ENCODE peak calls at places on chromosomes 7 and 10, in six cellular contexts. One of them, this sample, is unnamed. For H3K4me1, the result is how much of the 10 kb centered on the place peaks cover.

GRCh38 chr7:109479388-109479787 is 909.7 kb downstream of the DNAJB9 start:
- DNase-seq in uterus: no peak
- DNase-seq in HCT116: no peak
- DNase-seq in A549: peak
- DNase-seq in CD8-positive, alpha-beta T cell: no peak
- DNase-seq in trophoblast cell: peak
- DNase-seq in this sample: no peak

GRCh38 chr10:31759816-31760626 is 168.6 kb downstream of the ARHGAP12 start:
- DNase-seq in uterus: peak
- DNase-seq in HCT116: peak
- DNase-seq in A549: peak
- DNase-seq in CD8-positive, alpha-beta T cell: peak
- DNase-seq in trophoblast cell: peak
- DNase-seq in this sample: peak

GRCh38 chr10:30583778-30584415 is 45.7 kb downstream of the LYZL2 start:
- DNase-seq in uterus: peak
- DNase-seq in HCT116: peak
- DNase-seq in A549: peak
- DNase-seq in CD8-positive, alpha-beta T cell: no peak
- DNase-seq in trophoblast cell: peak
- DNase-seq in this sample: no peak

GRCh38 chr10:126373137-126373536 is 15.1 kb downstream of the ADAM12 start:
- DNase-seq in uterus: no peak
- DNase-seq in HCT116: no peak
- DNase-seq in A549: no peak
- DNase-seq in CD8-positive, alpha-beta T cell: no peak
- DNase-seq in trophoblast cell: peak
- DNase-seq in this sample: no peak

GRCh38 chr10:83725567-83725966 is 413.7 kb upstream of the GHITM start:
- DNase-seq in uterus: no peak
- DNase-seq in HCT116: no peak
- DNase-seq in A549: no peak
- DNase-seq in CD8-positive, alpha-beta T cell: no peak
- DNase-seq in trophoblast cell: no peak
- DNase-seq in this sample: no peak

GRCh38 chr10:84546609-84547008 is 218.2 kb downstream of the CCSER2 start:
- DNase-seq in uterus: no peak
- DNase-seq in HCT116: no peak
- DNase-seq in A549: no peak
- DNase-seq in CD8-positive, alpha-beta T cell: no peak
- DNase-seq in trophoblast cell: no peak
- DNase-seq in this sample: no peak

GRCh38 chr10:132839061-132839460 is 53.1 kb upstream of the NKX6-2 start:
- DNase-seq in uterus: no peak
- DNase-seq in HCT116: no peak
- DNase-seq in A549: no peak
- DNase-seq in CD8-positive, alpha-beta T cell: no peak
- DNase-seq in trophoblast cell: no peak
- DNase-seq in this sample: no peak

GRCh38 chr10:18196806-18197550 is 56.8 kb downstream of the CACNB2 start:
- DNase-seq in uterus: peak
- DNase-seq in HCT116: no peak
- DNase-seq in A549: no peak
- DNase-seq in CD8-positive, alpha-beta T cell: no peak
- DNase-seq in trophoblast cell: no peak
- DNase-seq in this sample: no peak

GRCh38 chr10:22557321-22557720 is 157.1 kb downstream of the PIP4K2A start:
- DNase-seq in uterus: no peak
- DNase-seq in HCT116: no peak
- DNase-seq in A549: no peak
- DNase-seq in CD8-positive, alpha-beta T cell: no peak
- DNase-seq in trophoblast cell: no peak
- DNase-seq in this sample: no peak

GRCh38 chr10:1216576-1217236 is 160.5 kb downstream of the WDR37 start:
- DNase-seq in uterus: no peak
- DNase-seq in HCT116: no peak
- DNase-seq in A549: no peak
- DNase-seq in CD8-positive, alpha-beta T cell: no peak
- DNase-seq in trophoblast cell: no peak
- DNase-seq in this sample: no peak

GRCh38 chr10:124559372-124560132 is 97.9 kb downstream of the LHPP start:
- DNase-seq in uterus: no peak
- DNase-seq in HCT116: no peak
- DNase-seq in A549: no peak
- DNase-seq in CD8-positive, alpha-beta T cell: no peak
- DNase-seq in trophoblast cell: no peak
- DNase-seq in this sample: peak

GRCh38 chr10:72084094-72084459 is 4.3 kb downstream of the SPOCK2 start:
- DNase-seq in uterus: no peak
- DNase-seq in HCT116: no peak
- DNase-seq in A549: no peak
- DNase-seq in CD8-positive, alpha-beta T cell: peak
- DNase-seq in trophoblast cell: no peak
- DNase-seq in this sample: no peak

GRCh38 chr7:30925913-30926312 is 14.3 kb downstream of the AQP1 start:
- DNase-seq in uterus: no peak
- DNase-seq in HCT116: no peak
- DNase-seq in A549: no peak
- DNase-seq in CD8-positive, alpha-beta T cell: no peak
- DNase-seq in trophoblast cell: no peak
- DNase-seq in this sample: no peak

GRCh38 chr10:69674786-69675185 is 44.7 kb downstream of the FAM241B start:
- DNase-seq in uterus: no peak
- DNase-seq in HCT116: no peak
- DNase-seq in A549: no peak
- DNase-seq in CD8-positive, alpha-beta T cell: no peak
- DNase-seq in trophoblast cell: no peak
- DNase-seq in this sample: no peak

GRCh38 chr10:124701435-124701834 is 42.7 kb downstream of the FAM53B start:
- DNase-seq in uterus: peak
- DNase-seq in HCT116: no peak
- DNase-seq in A549: no peak
- DNase-seq in CD8-positive, alpha-beta T cell: no peak
- DNase-seq in trophoblast cell: no peak
- DNase-seq in this sample: no peak

GRCh38 chr7:28474267-28474618 is 61.9 kb downstream of the CREB5 start:
- DNase-seq in uterus: peak
- DNase-seq in HCT116: no peak
- DNase-seq in A549: no peak
- DNase-seq in CD8-positive, alpha-beta T cell: no peak
- DNase-seq in trophoblast cell: no peak
- DNase-seq in this sample: no peak

GRCh38 chr10:8050561-8051108 is 3.9 kb upstream of the GATA3 start:
- DNase-seq in uterus: no peak
- DNase-seq in HCT116: no peak
- DNase-seq in A549: peak
- DNase-seq in CD8-positive, alpha-beta T cell: no peak
- DNase-seq in trophoblast cell: peak
- DNase-seq in this sample: peak

GRCh38 chr10:133141144-133141962 is 18.7 kb upstream of the KNDC1 start:
- DNase-seq in uterus: peak
- DNase-seq in HCT116: no peak
- DNase-seq in A549: no peak
- DNase-seq in CD8-positive, alpha-beta T cell: no peak
- DNase-seq in trophoblast cell: no peak
- DNase-seq in this sample: peak

GRCh38 chr10:31896972-31897384 is 31.7 kb downstream of the ARHGAP12 start:
- DNase-seq in uterus: no peak
- DNase-seq in HCT116: peak
- DNase-seq in A549: peak
- DNase-seq in CD8-positive, alpha-beta T cell: no peak
- DNase-seq in trophoblast cell: no peak
- DNase-seq in this sample: no peak

GRCh38 chr10:16509996-16510395 is 11.7 kb downstream of the C1QL3 start:
- DNase-seq in uterus: no peak
- DNase-seq in HCT116: no peak
- DNase-seq in A549: no peak
- DNase-seq in CD8-positive, alpha-beta T cell: no peak
- DNase-seq in trophoblast cell: peak
- DNase-seq in this sample: no peak

GRCh38 chr10:97685395-97685958 is 1.6 kb downstream of the AVPI1 start:
- DNase-seq in uterus: no peak
- DNase-seq in HCT116: peak
- DNase-seq in A549: peak
- DNase-seq in CD8-positive, alpha-beta T cell: no peak
- DNase-seq in trophoblast cell: peak
- DNase-seq in this sample: peak

GRCh38 chr10:34813626-34814227 is 1.4 kb downstream of the PARD3 start:
- DNase-seq in uterus: no peak
- DNase-seq in HCT116: no peak
- DNase-seq in A549: peak
- DNase-seq in CD8-positive, alpha-beta T cell: no peak
- DNase-seq in trophoblast cell: peak
- DNase-seq in this sample: peak

GRCh38 chr10:52645435-52645776 is 127.2 kb downstream of the MBL2 start:
- DNase-seq in uterus: no peak
- DNase-seq in HCT116: no peak
- DNase-seq in A549: no peak
- DNase-seq in CD8-positive, alpha-beta T cell: no peak
- DNase-seq in trophoblast cell: no peak
- DNase-seq in this sample: no peak

GRCh38 chr10:6092731-6093130 is 3.9 kb downstream of the RBM17 start:
- DNase-seq in uterus: no peak
- DNase-seq in HCT116: no peak
- DNase-seq in A549: no peak
- DNase-seq in CD8-positive, alpha-beta T cell: no peak
- DNase-seq in trophoblast cell: no peak
- DNase-seq in this sample: no peak
- H3K4me3 ChIP-seq in uterus: no peak
- H3K4me3 ChIP-seq in HCT116: no peak
- H3K4me3 ChIP-seq in A549: no peak
- H3K4me3 ChIP-seq in CD8-positive, alpha-beta T cell: no peak
- H3K4me3 ChIP-seq in trophoblast cell: no peak
- H3K4me3 ChIP-seq in this sample: no peak

GRCh38 chr7:130372402-130372801 is 7.9 kb upstream of the CPA1 start:
- DNase-seq in uterus: no peak
- DNase-seq in HCT116: no peak
- DNase-seq in A549: no peak
- DNase-seq in CD8-positive, alpha-beta T cell: no peak
- DNase-seq in trophoblast cell: no peak
- DNase-seq in this sample: no peak

GRCh38 chr7:130369831-130370230 is 10.5 kb upstream of the CPA1 start:
- DNase-seq in uterus: no peak
- DNase-seq in HCT116: no peak
- DNase-seq in A549: no peak
- DNase-seq in CD8-positive, alpha-beta T cell: no peak
- DNase-seq in trophoblast cell: no peak
- DNase-seq in this sample: no peak

GRCh38 chr7:130372813-130373212 is 7.5 kb upstream of the CPA1 start:
- DNase-seq in uterus: no peak
- DNase-seq in HCT116: no peak
- DNase-seq in A549: no peak
- DNase-seq in CD8-positive, alpha-beta T cell: no peak
- DNase-seq in trophoblast cell: no peak
- DNase-seq in this sample: no peak

GRCh38 chr7:130369110-130369711 is 11.1 kb upstream of the CPA1 start:
- DNase-seq in uterus: no peak
- DNase-seq in HCT116: no peak
- DNase-seq in A549: peak
- DNase-seq in CD8-positive, alpha-beta T cell: no peak
- DNase-seq in trophoblast cell: no peak
- DNase-seq in this sample: peak

DNA sequence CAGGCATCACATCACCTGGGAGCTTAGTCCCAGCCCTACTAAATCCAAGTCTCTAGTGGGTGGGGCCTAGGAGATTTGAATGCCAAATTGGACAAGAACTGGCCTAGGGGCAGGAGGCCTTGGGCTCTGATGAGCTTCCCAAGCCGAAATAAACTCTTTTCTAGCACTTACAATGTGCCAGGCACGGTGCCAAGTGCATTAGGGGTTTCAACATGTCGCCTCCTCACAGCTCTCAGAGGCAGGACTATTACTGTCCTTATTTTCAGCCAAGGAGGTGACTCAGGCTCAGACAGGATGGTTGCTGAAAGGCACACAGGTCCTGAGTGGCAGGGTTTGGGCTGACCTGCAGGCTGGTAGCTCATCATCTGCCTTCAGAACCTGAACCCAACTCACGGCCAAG is 9.2 kb upstream of the CPA1 start:
- DNase-seq in uterus: peak
- DNase-seq in HCT116: no peak
- DNase-seq in A549: no peak
- DNase-seq in CD8-positive, alpha-beta T cell: no peak
- DNase-seq in trophoblast cell: no peak
- DNase-seq in this sample: no peak
- H3K4me1 ChIP-seq in uterus: under half
- H3K4me1 ChIP-seq in HCT116: under half
- H3K4me1 ChIP-seq in A549: under half
- H3K4me1 ChIP-seq in CD8-positive, alpha-beta T cell: under half
- H3K4me1 ChIP-seq in trophoblast cell: under half
- H3K4me1 ChIP-seq in this sample: half or more

DNA sequence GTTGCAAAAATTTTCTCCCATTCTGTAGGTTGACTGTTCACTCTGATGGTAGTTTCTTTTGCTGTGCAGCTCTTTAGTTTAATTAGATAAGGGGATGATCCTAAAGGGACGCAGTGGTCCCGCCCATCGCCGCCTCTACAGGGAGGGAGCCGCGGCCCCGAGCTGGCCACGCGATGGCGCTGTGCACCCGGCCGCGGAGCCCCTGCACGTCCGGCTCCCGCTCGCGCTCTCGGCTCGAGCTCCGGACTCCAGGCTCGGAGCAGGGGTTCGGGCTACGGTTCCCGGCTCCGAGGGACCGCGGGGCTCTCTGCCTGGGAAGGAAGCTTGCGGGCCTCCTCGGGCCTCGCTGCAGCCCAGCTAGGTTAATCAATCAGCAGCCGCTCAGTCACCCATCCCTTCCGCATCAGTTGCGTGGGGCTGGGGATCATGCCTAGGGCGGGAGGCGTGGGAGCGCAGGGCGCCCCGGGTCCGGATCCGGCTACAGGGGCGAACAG is 97.8 kb downstream of the WDR11 start:
- DNase-seq in uterus: peak
- DNase-seq in HCT116: peak
- DNase-seq in A549: no peak
- DNase-seq in CD8-positive, alpha-beta T cell: peak
- DNase-seq in trophoblast cell: peak
- DNase-seq in this sample: no peak
- H3K4me3 ChIP-seq in uterus: peak
- H3K4me3 ChIP-seq in HCT116: no peak
- H3K4me3 ChIP-seq in A549: no peak
- H3K4me3 ChIP-seq in CD8-positive, alpha-beta T cell: peak
- H3K4me3 ChIP-seq in trophoblast cell: peak
- H3K4me3 ChIP-seq in this sample: no peak

DNA sequence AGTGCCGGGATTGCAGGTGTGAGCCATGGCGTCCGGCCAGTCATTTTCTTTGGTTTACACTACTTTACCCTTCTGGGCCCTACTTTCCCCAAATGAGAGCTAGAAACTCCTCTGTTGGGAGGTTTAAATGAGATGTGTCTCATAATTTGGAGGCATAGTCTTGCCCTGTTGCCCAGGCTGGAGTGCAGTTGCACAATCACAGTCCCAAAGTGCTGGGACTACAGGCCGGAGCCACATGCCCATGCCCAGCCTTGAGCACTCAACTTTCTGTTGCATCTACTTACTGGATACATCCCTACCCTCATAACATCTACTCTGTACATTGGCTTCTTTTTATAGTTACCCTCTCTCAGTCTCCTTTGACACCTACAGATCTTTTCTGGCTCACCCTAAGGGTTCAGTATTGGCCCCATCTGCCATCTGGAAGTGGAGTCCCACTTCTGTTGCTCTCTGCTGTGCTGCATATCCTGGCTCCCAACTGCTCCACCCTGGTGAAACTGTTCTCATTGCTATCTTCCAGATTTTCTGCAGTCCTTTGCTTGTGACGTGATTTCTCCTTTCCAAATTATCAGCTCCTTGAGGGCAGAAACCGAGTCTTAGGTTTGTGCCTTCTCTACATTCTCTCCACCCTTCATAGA is 8.4 kb downstream of the EIF4H start:
- DNase-seq in uterus: no peak
- DNase-seq in HCT116: no peak
- DNase-seq in A549: no peak
- DNase-seq in CD8-positive, alpha-beta T cell: no peak
- DNase-seq in trophoblast cell: peak
- DNase-seq in this sample: no peak
- H3K4me1 ChIP-seq in uterus: under half
- H3K4me1 ChIP-seq in HCT116: half or more
- H3K4me1 ChIP-seq in A549: under half
- H3K4me1 ChIP-seq in CD8-positive, alpha-beta T cell: half or more
- H3K4me1 ChIP-seq in trophoblast cell: under half
- H3K4me1 ChIP-seq in this sample: under half